ENCODE peak calls at places on chromosome 6, in five cellular contexts. M is HCEC 1CT, Q is foreskin fibroblast, I is T-helper 9 cell, S is SK-N-SH. Z is an unnamed sample.

GRCh38 chr6:139230421-139230840 is 61.4 kb downstream of the TXLNB start:
- DNase-seq in M (peak; percentile 30), Q (peak; percentile 57), I (no peak), S (no peak), Z (no peak)

GRCh38 chr6:150142304-150142656 is 564 bp upstream of the PPP1R14C start:
- DNase-seq in M (no peak), Q (peak; percentile 24), I (no peak), S (no peak), Z (no peak)

GRCh38 chr6:150490586-150490985 is 109.1 kb upstream of the PLEKHG1 start:
- DNase-seq in M (no peak), Q (no peak), I (no peak), S (no peak), Z (no peak)

GRCh38 chr6:68200929-68201328 is 434.2 kb upstream of the ADGRB3 start:
- DNase-seq in M (no peak), Q (no peak), I (no peak), S (no peak), Z (no peak)

GRCh38 chr6:75098709-75099108 is 107.1 kb downstream of the COL12A1 start:
- DNase-seq in M (peak; percentile 97), Q (peak; percentile 96), I (no peak), S (no peak), Z (no peak)

GRCh38 chr6:89008299-89008698 is 44.9 kb upstream of the RNGTT start:
- DNase-seq in M (no peak), Q (no peak), I (no peak), S (no peak), Z (no peak)

GRCh38 chr6:26194774-26195375 is 107.6 kb downstream of the HFE start:
- DNase-seq in M (no peak), Q (no peak), I (no peak), S (no peak), Z (no peak)

GRCh38 chr6:150072201-150072600 is 3.3 kb upstream of the ULBP3 start:
- DNase-seq in M (no peak), Q (peak; percentile 21), I (peak; percentile 29), S (no peak), Z (peak; percentile 42)

GRCh38 chr6:162177733-162178132 is 549.8 kb downstream of the PRKN start:
- DNase-seq in M (no peak), Q (no peak), I (no peak), S (peak; percentile 35), Z (peak; percentile 44)

GRCh38 chr6:18467741-18468140 is 80.6 kb downstream of the RNF144B start:
- DNase-seq in M (no peak), Q (no peak), I (no peak), S (no peak), Z (no peak)

GRCh38 chr6:2823104-2823850 is 18.4 kb downstream of the SERPINB1 start:
- DNase-seq in M (peak; percentile 35), Q (no peak), I (no peak), S (no peak), Z (no peak)

GRCh38 chr6:121627761-121628160 is 192.3 kb downstream of the GJA1 start:
- DNase-seq in M (no peak), Q (no peak), I (no peak), S (no peak), Z (no peak)

GRCh38 chr6:126767741-126768140 is 350.7 kb upstream of the RSPO3 start:
- DNase-seq in M (no peak), Q (no peak), I (no peak), S (no peak), Z (no peak)

GRCh38 chr6:35016417-35017221 is 124.5 kb downstream of the TCP11 start:
- DNase-seq in M (peak; percentile 77), Q (peak; percentile 48), I (no peak), S (no peak), Z (no peak)

GRCh38 chr6:1608976-1609661 is 596 bp upstream of the FOXC1 start:
- DNase-seq in M (no peak), Q (no peak), I (no peak), S (peak; percentile 85), Z (peak; percentile 70)

GRCh38 chr6:166304106-166304505 is 4.1 kb downstream of the PRR18 start:
- DNase-seq in M (no peak), Q (no peak), I (no peak), S (no peak), Z (no peak)

GRCh38 chr6:149919834-149920225 is 3.1 kb downstream of the RAET1G start:
- DNase-seq in M (no peak), Q (no peak), I (no peak), S (no peak), Z (no peak)

GRCh38 chr6:34490390-34491090 is 24.7 kb downstream of the PACSIN1 start:
- DNase-seq in M (no peak), Q (no peak), I (no peak), S (no peak), Z (peak; percentile 56)

GRCh38 chr6:24583463-24584389 is 62.3 kb downstream of the KIAA0319 start:
- DNase-seq in M (peak; percentile 39), Q (peak; percentile 17), I (peak; percentile 70), S (peak; percentile 59), Z (peak; percentile 57)

GRCh38 chr6:16238057-16238657 is at the start of gene GMPR:
- DNase-seq in M (no peak), Q (peak; percentile 54), I (peak; percentile 58), S (peak; percentile 84), Z (peak; percentile 78)

GRCh38 chr6:113203135-113203534 is 654.0 kb upstream of the MARCKS start:
- DNase-seq in M (no peak), Q (no peak), I (no peak), S (no peak), Z (no peak)

GRCh38 chr6:103872219-103872618 is 987.5 kb downstream of the HACE1 start:
- DNase-seq in M (no peak), Q (no peak), I (no peak), S (peak; percentile 32), Z (no peak)

GRCh38 chr6:144284753-144285547 is at the start of gene UTRN:
- DNase-seq in M (peak; percentile 89), Q (peak; percentile 83), I (peak; percentile 14), S (peak; percentile 48), Z (peak; percentile 75)

GRCh38 chr6:163263196-163263595 is 151.3 kb upstream of the QKI start:
- DNase-seq in M (no peak), Q (no peak), I (no peak), S (no peak), Z (no peak)

GRCh38 chr6:28274888-28275287 is 6.5 kb upstream of the PGBD1 start:
- DNase-seq in M (no peak), Q (no peak), I (no peak), S (no peak), Z (no peak)

GRCh38 chr6:30075094-30075986 is at the start of gene RNF39:
- DNase-seq in M (no peak), Q (no peak), I (no peak), S (peak; percentile 60), Z (peak; percentile 64)

GRCh38 chr6:127606131-127606562 is 29.2 kb downstream of the C6orf58 start:
- DNase-seq in M (peak; percentile 56), Q (peak; percentile 16), I (no peak), S (peak; percentile 17), Z (peak; percentile 73)

GRCh38 chr6:166112580-166112979 is 55.1 kb downstream of the TBXT start:
- DNase-seq in M (no peak), Q (no peak), I (no peak), S (no peak), Z (no peak)